ENCODE peak calls at places on chromosomes 16 and 17, in seven cellular contexts. I is effector memory CD4-positive, alpha-beta T cell; R is spleen; T is adipocyte; M is foreskin fibroblast; P is mucosa of descending colon; X is right atrium auricular region. E is an unnamed sample.

GRCh38 chr17:6472517-6472916 is 28.3 kb downstream of the PIMREG start:
- DNase-seq in R (no peak), P (no peak), I (no peak), T (no peak), M (no peak), X (no peak), E (no peak)

GRCh38 chr16:4868573-4868972 is 21.3 kb downstream of the UBN1 start:
- DNase-seq in X (no peak), I (no peak), R (no peak), T (no peak), P (no peak), M (no peak), E (no peak)

GRCh38 chr17:80105762-80106161 is 4.4 kb downstream of the GAA start:
- DNase-seq in P (peak), R (peak), T (no peak), X (no peak), M (peak), I (no peak), E (no peak)

GRCh38 chr16:54180421-54181359 is 105.9 kb downstream of the IRX3 start:
- DNase-seq in P (no peak), R (no peak), M (no peak), I (no peak), X (no peak), T (no peak), E (no peak)

GRCh38 chr16:75127713-75128415 is 11.3 kb upstream of the LDHD start:
- DNase-seq in R (no peak), P (no peak), M (no peak), I (no peak), X (no peak), T (no peak), E (no peak)

GRCh38 chr16:46731691-46732555 is 16.2 kb downstream of the MYLK3 start:
- DNase-seq in X (no peak), M (no peak), P (no peak), T (no peak), R (peak), I (no peak), E (no peak)

GRCh38 chr16:85173981-85174751 is 61.9 kb upstream of the CIBAR2 start:
- DNase-seq in P (peak), T (peak), I (no peak), M (peak), X (no peak), R (no peak), E (no peak)

GRCh38 chr16:86809458-86809955 is 231.2 kb downstream of the FOXL1 start:
- DNase-seq in M (peak), P (no peak), I (no peak), R (no peak), T (peak), X (no peak), E (peak)

GRCh38 chr17:12402963-12403622 is 262.6 kb upstream of the MYOCD start:
- DNase-seq in R (no peak), P (no peak), X (no peak), I (no peak), T (peak), M (peak), E (peak)

GRCh38 chr17:36851230-36851629 is 86.0 kb upstream of the LHX1 start:
- DNase-seq in I (no peak), R (no peak), P (no peak), X (no peak), M (peak), T (no peak), E (no peak)

GRCh38 chr16:4682616-4683254 is 10.6 kb upstream of the NUDT16L1 start:
- DNase-seq in P (peak), M (peak), R (peak), X (no peak), I (no peak), T (peak), E (no peak)

GRCh38 chr17:40075216-40076100 is 12.7 kb downstream of the THRA start:
- DNase-seq in M (peak), T (peak), I (peak), P (peak), R (peak), X (peak), E (no peak)

GRCh38 chr17:32518856-32519768 is 32.3 kb downstream of the CDK5R1 start:
- DNase-seq in T (peak), X (no peak), M (peak), P (peak), R (peak), I (peak), E (no peak)

GRCh38 chr17:9465216-9465921 is 110.3 kb downstream of the STX8 start:
- DNase-seq in R (no peak), T (peak), M (peak), X (no peak), P (no peak), I (no peak), E (peak)

GRCh38 chr17:71780596-71780995 is 340.2 kb upstream of the SOX9 start:
- DNase-seq in X (no peak), T (no peak), M (no peak), I (no peak), P (no peak), R (no peak), E (no peak)

GRCh38 chr17:61753696-61754095 is 109.6 kb downstream of the BRIP1 start:
- DNase-seq in R (no peak), I (no peak), P (no peak), T (no peak), M (no peak), X (no peak), E (no peak)

GRCh38 chr16:85402910-85403692 is 210.0 kb upstream of the GSE1 start:
- DNase-seq in I (no peak), P (peak), M (peak), X (no peak), T (no peak), R (peak), E (peak)

GRCh38 chr17:31397256-31397939 is 5.9 kb downstream of the RAB11FIP4 start:
- DNase-seq in R (peak), M (no peak), I (no peak), X (peak), P (no peak), T (no peak), E (no peak)

GRCh38 chr16:89217388-89218191 is at the start of gene ZNF778:
- DNase-seq in P (peak), R (peak), I (peak), X (peak), M (peak), T (peak), E (peak)

GRCh38 chr16:49857423-49858181 is 1.7 kb upstream of the ZNF423 start:
- DNase-seq in T (peak), X (no peak), R (peak), P (peak), M (peak), I (no peak), E (no peak)

GRCh38 chr16:81967358-81967757 is 43.9 kb downstream of the SDR42E1 start:
- DNase-seq in T (no peak), X (no peak), R (no peak), M (no peak), P (no peak), I (no peak), E (no peak)

GRCh38 chr17:78979780-78980623 is at the start of gene LGALS3BP:
- DNase-seq in X (peak), R (no peak), M (peak), P (peak), I (no peak), T (peak), E (peak)

GRCh38 chr17:12048843-12049473 is 28.3 kb downstream of the MAP2K4 start:
- DNase-seq in X (no peak), P (no peak), I (no peak), T (no peak), R (no peak), M (no peak), E (no peak)

GRCh38 chr16:68470461-68471150 is 22.3 kb upstream of the SMPD3 start:
- DNase-seq in I (no peak), R (peak), T (no peak), X (peak), P (peak), M (no peak), E (no peak)

GRCh38 chr17:62164712-62165377 is 99.8 kb upstream of the MED13 start:
- DNase-seq in M (peak), P (no peak), I (no peak), T (peak), R (no peak), X (no peak), E (no peak)

GRCh38 chr16:81817789-81818304 is 38.8 kb downstream of the PLCG2 start:
- DNase-seq in P (no peak), M (no peak), X (no peak), R (peak), I (no peak), T (no peak), E (no peak)

GRCh38 chr17:71628306-71628705 is 492.5 kb upstream of the SOX9 start:
- DNase-seq in R (no peak), X (no peak), T (no peak), M (no peak), P (no peak), I (no peak), E (no peak)

GRCh38 chr16:74577882-74578366 is 29.0 kb downstream of the GLG1 start:
- DNase-seq in I (no peak), X (no peak), R (no peak), P (no peak), T (peak), M (peak), E (no peak)

GRCh38 chr16:4780235-4780634 is 7.9 kb downstream of the SEPTIN12 start:
- DNase-seq in R (no peak), T (no peak), P (no peak), I (no peak), M (peak), X (no peak), E (no peak)

GRCh38 chr16:1890701-1891035 is 18.7 kb upstream of the MEIOB start:
- DNase-seq in R (no peak), P (peak), M (no peak), X (no peak), T (no peak), I (no peak), E (no peak)

GRCh38 chr17:6274310-6274709 is 160.6 kb downstream of the AIPL1 start:
- DNase-seq in M (no peak), I (no peak), R (no peak), T (no peak), P (no peak), X (no peak), E (no peak)

GRCh38 chr17:32335647-32336046 is 6.3 kb downstream of the C17orf75 start:
- DNase-seq in X (no peak), P (no peak), T (no peak), I (no peak), R (no peak), M (peak), E (peak)

GRCh38 chr17:12180644-12181261 is 160.1 kb downstream of the MAP2K4 start:
- DNase-seq in T (peak), M (peak), X (no peak), P (no peak), I (no peak), R (no peak), E (peak)

DNA sequence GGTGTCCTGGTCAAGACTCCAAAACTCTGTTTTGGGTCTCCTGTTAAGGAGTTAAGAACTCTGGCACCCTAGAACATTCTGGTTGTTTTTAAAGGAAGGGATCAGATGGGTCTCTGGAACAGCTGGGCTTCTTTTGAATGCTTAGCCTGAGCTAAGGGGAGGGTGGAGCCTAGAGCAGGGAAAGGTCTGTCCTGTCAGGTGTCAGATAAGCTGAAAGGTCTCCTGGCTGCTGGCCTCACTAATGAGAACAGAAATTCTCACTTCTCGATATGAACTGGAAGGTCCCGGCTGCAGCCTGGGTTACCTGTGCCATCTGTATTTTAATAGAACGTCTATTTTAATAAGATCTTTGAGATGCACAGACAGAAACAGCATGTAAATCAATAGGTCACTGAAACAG is 69.0 kb downstream of the RAP1GAP2 start:
- DNase-seq in R (no peak), I (no peak), P (no peak), X (no peak), M (no peak), T (no peak), E (no peak)
- H3K4me3 ChIP-seq in R (no peak), I (no peak), P (no peak), X (no peak), M (no peak), T (no peak), E (no peak)

GRCh38 chr16:73064227-73064995 is 16.5 kb upstream of the ZFHX3 start:
- DNase-seq in I (no peak), T (peak), X (no peak), M (peak), R (no peak), P (no peak), E (no peak)
- H3K4me3 ChIP-seq in I (no peak), T (peak), X (peak), M (peak), R (peak), P (no peak), E (peak)

DNA sequence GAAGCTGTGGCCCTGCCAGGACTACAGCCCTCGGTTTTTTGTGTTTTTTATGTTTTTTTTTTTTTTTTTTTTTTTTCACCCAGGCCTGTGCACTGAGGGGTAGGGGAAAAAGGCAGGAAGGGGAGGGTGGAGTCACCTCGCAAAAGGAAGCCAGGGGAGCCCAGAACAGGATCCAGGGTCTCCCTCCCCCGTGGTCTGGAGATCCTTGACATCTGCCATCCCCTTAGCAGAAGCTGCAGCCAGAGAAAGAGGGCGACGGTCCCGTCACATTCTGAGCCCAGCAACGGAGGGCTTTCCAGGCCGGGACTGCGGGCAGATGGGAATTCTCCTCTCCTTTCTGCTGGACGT is 29.1 kb upstream of the PHOSPHO1 start:
- DNase-seq in I (no peak), P (no peak), M (no peak), X (no peak), T (no peak), R (no peak), E (no peak)
- H3K4me3 ChIP-seq in I (peak), P (no peak), M (peak), X (peak), T (peak), R (peak), E (peak)

DNA sequence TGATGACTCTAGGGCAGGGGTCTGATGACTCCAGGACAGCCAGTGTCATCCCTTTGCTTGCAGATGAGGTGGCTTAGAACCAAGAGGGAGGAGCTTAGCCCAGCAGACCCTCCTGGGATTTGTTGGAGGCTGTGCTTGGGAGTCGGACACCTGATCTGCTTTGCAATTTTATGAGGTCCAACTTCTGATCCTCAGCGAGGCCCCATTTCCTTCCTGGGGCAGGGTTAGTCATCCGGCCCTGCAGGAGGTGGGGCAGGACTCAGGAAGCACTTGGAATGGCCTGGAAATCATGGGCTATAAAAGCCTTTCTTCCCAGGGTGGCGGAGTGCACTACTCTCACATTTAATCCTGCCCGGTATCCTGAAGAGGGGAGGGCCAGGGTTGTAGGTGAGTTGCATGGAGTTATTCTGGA is 168.5 kb downstream of the MSI2 start:
- DNase-seq in T (no peak), R (peak), X (no peak), P (peak), I (no peak), M (peak), E (no peak)
- H3K4me3 ChIP-seq in T (no peak), R (no peak), X (no peak), P (no peak), I (no peak), M (no peak), E (no peak)

GRCh38 chr17:59786213-59786535 is 78.7 kb downstream of the VMP1 start:
- DNase-seq in T (no peak), X (no peak), M (no peak), P (no peak), I (no peak), R (no peak), E (no peak)

GRCh38 chr17:59785091-59785799 is 77.8 kb downstream of the VMP1 start:
- DNase-seq in P (no peak), M (peak), I (no peak), T (peak), X (no peak), R (no peak), E (no peak)

GRCh38 chr17:59786536-59787319 is 79.3 kb downstream of the VMP1 start:
- DNase-seq in T (peak), P (no peak), X (peak), I (peak), R (no peak), M (peak), E (peak)

GRCh38 chr17:59779521-59779920 is 72.1 kb downstream of the VMP1 start:
- DNase-seq in I (no peak), M (no peak), P (no peak), R (no peak), X (no peak), T (no peak), E (no peak)

DNA sequence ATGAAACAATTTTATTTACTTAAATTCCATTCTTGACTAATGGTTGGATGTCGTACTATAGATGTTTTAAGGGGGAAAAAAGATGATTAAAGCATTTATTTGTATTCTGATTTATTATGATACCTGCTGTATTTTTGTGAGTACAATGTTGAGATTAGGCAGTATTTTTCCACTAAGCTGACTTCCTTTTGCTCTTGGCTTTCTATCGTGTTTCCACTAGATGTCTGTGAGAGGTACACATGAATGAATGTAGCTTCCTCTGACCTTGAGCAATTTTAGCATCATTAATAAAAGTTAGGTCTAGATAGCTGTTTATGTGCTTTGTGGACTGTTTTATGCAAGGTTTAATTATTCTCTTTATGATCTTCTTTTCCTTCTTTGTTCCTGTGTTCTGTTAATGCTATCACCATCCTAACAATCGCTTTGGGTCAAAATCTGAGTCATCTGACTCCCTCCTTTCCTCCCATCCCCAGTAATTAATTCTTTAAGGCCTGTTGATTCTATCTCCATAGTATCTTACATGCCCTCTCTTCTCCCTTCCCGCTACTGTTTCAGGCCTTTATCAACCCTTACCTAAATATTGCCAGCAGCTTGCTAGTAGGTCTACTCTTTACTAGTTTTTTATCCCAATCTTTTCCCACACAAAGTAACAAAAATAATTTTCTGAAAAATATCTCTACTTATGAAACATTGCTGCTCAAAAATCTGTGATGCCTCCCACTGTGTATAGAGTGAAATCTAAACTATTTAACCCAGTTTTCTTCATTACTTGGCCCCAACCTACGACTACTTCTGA is 76.0 kb downstream of the VMP1 start:
- DNase-seq in P (no peak), I (no peak), T (peak), R (no peak), X (no peak), M (peak), E (no peak)
- H3K4me3 ChIP-seq in P (no peak), I (peak), T (no peak), R (no peak), X (no peak), M (no peak), E (no peak)

DNA sequence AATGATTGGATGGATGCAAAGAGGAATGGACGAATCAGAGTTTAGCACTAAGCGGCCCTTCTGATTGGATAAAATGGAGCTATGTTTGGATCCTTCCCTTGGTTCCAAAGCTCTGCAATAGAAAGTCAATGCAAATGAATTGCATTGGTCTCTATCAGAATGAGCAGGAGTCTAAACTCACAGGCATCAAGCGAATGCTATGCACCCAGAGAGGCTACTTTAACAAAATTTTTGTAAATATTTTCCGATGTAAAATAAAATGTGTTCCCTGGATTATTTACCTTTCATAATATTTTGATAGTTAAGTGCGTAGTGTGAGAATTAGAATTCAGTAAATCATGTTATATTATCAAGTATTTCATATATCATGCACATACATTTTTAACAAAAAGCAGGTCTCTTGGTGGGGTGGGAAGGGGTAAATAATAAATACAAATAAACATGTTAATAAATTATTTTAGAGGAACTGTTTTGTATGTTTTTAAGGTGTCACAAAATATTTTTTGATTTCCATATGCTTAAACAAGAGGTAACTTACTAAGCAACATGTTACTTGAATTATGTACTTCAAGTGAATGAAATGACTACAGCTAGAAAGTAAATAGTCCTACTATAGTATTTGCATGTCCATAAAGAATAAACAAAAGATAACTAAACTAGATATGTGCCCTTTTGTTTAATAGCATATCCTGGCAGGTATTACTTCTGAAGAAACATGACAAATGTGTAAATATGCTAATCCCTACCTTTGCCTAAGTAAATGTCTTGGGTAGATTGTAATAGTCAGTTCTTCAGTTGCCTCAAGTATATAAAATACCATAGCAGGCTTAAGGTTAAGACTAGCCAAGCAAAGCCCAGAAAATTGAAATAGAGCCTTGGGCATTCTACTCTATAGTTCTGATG is 4.4 kb upstream of the UNK start:
- DNase-seq in M (no peak), P (no peak), R (no peak), X (no peak), T (no peak), I (no peak), E (no peak)
- H3K4me3 ChIP-seq in M (no peak), P (peak), R (no peak), X (no peak), T (peak), I (no peak), E (peak)

GRCh38 chr16:57643902-57644301 is 15.5 kb downstream of the ADGRG1 start:
- DNase-seq in M (no peak), T (no peak), X (no peak), P (no peak), I (no peak), R (no peak), E (no peak)
- H3K4me3 ChIP-seq in M (no peak), T (no peak), X (no peak), P (no peak), I (no peak), R (no peak), E (no peak)

E was measured in skeletal muscle cell.